ENCODE peak calls at places on chromosomes 4 and X, in nine cellular contexts. Z is AG08396; D is stimulated activated CD4-positive, alpha-beta T cell treated with anti-CD3 and anti-CD28 coated beads, TNF-alpha, amount 100 ng/mL, for 4 hours; Y is neuronal stem cell; H is natural killer cell treated with Interleukin-12 subunit alpha and Interleukin-12 subunit beta and Interleukin-15 and Interleukin-18, amount 100 ng/mL, for 72 hours; K is nucleus accumbens; L is SHP77; G is activated CD4-positive, alpha-beta T cell treated with anti-CD3 and anti-CD28 coated beads, Interleukin-2, amount 50 U/mL, for 24 hours; T is naive thymus-derived CD8-positive, alpha-beta T cell. A is an unnamed sample.
A peak's percentile ranks its signal among the peaks of the same experiment; 100 is the strongest.

GRCh38 chr4:136818811-136819210 is 713.5 kb downstream of the PCDH18 start:
- DNase-seq in Z (no peak), D (no peak), Y (no peak), H (no peak), K (no peak), L (no peak), G (no peak), T (no peak), A (no peak)

GRCh38 chrX:20028588-20028987 is 37.7 kb upstream of the BCLAF3 start:
- DNase-seq in Z (no peak), D (no peak), Y (no peak), H (no peak), K (no peak), L (no peak), G (no peak), T (no peak), A (no peak)

GRCh38 chr4:86283341-86283740 is 76.5 kb downstream of the MAPK10 start:
- DNase-seq in Z (no peak), D (no peak), Y (no peak), H (no peak), K (no peak), L (no peak), G (no peak), T (no peak), A (no peak)

GRCh38 chrX:53474707-53475106 is 40.5 kb upstream of the HSD17B10 start:
- DNase-seq in Z (no peak), D (no peak), Y (no peak), H (no peak), K (no peak), L (no peak), G (no peak), T (no peak), A (no peak)

GRCh38 chr4:107863850-107864371 is 39.2 kb downstream of the SGMS2 start:
- DNase-seq in Z (no peak), D (no peak), Y (no peak), H (no peak), K (no peak), L (no peak), G (no peak), T (no peak), A (no peak)

GRCh38 chrX:115940348-115940747 is 230.2 kb upstream of the AGTR2 start:
- DNase-seq in Z (no peak), D (no peak), Y (no peak), H (no peak), K (no peak), L (no peak), G (no peak), T (no peak), A (no peak)

GRCh38 chr4:15232725-15233597 is 194.9 kb upstream of the C1QTNF7 start:
- DNase-seq in Z (peak; percentile 42), D (no peak), Y (no peak), H (no peak), K (no peak), L (no peak), G (no peak), T (no peak), A (no peak)

GRCh38 chrX:103254171-103254824 is 657 bp downstream of the TCEAL8 start:
- DNase-seq in Z (peak; percentile 12), D (no peak), Y (peak; percentile 45), H (no peak), K (no peak), L (peak; percentile 23), G (no peak), T (no peak), A (peak; percentile 19)

GRCh38 chrX:39652336-39652735 is 445.4 kb downstream of the BCOR start:
- DNase-seq in Z (peak; percentile 37), D (no peak), Y (no peak), H (no peak), K (no peak), L (peak; percentile 10), G (no peak), T (no peak), A (no peak)

GRCh38 chr4:112702892-112703291 is 65.9 kb downstream of the LARP7 start:
- DNase-seq in Z (peak; percentile 31), D (no peak), Y (no peak), H (no peak), K (no peak), L (no peak), G (no peak), T (no peak), A (no peak)

GRCh38 chr4:112633477-112634235 is 3.1 kb downstream of the ZGRF1 start:
- DNase-seq in Z (peak; percentile 10), D (no peak), Y (no peak), H (no peak), K (no peak), L (no peak), G (no peak), T (no peak), A (no peak)

GRCh38 chr4:122692641-122693520 is 39.6 kb upstream of the BBS12 start:
- DNase-seq in Z (no peak), D (no peak), Y (no peak), H (no peak), K (no peak), L (no peak), G (no peak), T (no peak), A (no peak)

GRCh38 chr4:57265831-57266582 is 155.8 kb upstream of the IGFBP7 start:
- DNase-seq in Z (no peak), D (no peak), Y (peak; percentile 38), H (no peak), K (no peak), L (no peak), G (no peak), T (no peak), A (no peak)

GRCh38 chrX:79524642-79525041 is 157.5 kb upstream of the ITM2A start:
- DNase-seq in Z (no peak), D (no peak), Y (no peak), H (no peak), K (no peak), L (no peak), G (no peak), T (no peak), A (no peak)

GRCh38 chrX:15674514-15674898 is 9.9 kb upstream of the CLTRN start:
- DNase-seq in Z (peak; percentile 94), D (no peak), Y (peak; percentile 80), H (no peak), K (no peak), L (peak; percentile 78), G (no peak), T (peak; percentile 70), A (peak; percentile 99)